ENCODE peak calls at places on chromosomes 4 and X, in six cellular contexts. One of them, this sample, is unnamed.

GRCh38 chr4:118760092-118760491 is 74.9 kb downstream of the METTL14 start:
- DNase-seq in A673: no peak
- DNase-seq in activated CD4-positive, alpha-beta memory T cell treated with anti-CD3 and anti-CD28 coated beads, Interleukin-2, amount 10 ng/mL, durations not matched to agents 7 days and 5 days: no peak
- DNase-seq in right atrium auricular region: no peak
- DNase-seq in IMR-90: no peak
- DNase-seq in HAP-1: no peak
- DNase-seq in this sample: no peak

GRCh38 chrX:10932842-10933440 is 178.2 kb upstream of the HCCS start:
- DNase-seq in A673: no peak
- DNase-seq in activated CD4-positive, alpha-beta memory T cell treated with anti-CD3 and anti-CD28 coated beads, Interleukin-2, amount 10 ng/mL, durations not matched to agents 7 days and 5 days: no peak
- DNase-seq in right atrium auricular region: no peak
- DNase-seq in IMR-90: peak
- DNase-seq in HAP-1: no peak
- DNase-seq in this sample: no peak

GRCh38 chrX:132292753-132293152 is 73.5 kb upstream of the RAP2C start:
- DNase-seq in A673: peak
- DNase-seq in activated CD4-positive, alpha-beta memory T cell treated with anti-CD3 and anti-CD28 coated beads, Interleukin-2, amount 10 ng/mL, durations not matched to agents 7 days and 5 days: peak
- DNase-seq in right atrium auricular region: no peak
- DNase-seq in IMR-90: peak
- DNase-seq in HAP-1: peak
- DNase-seq in this sample: peak

GRCh38 chrX:31181377-31182038 is 109.7 kb upstream of the FTHL17 start:
- DNase-seq in A673: no peak
- DNase-seq in activated CD4-positive, alpha-beta memory T cell treated with anti-CD3 and anti-CD28 coated beads, Interleukin-2, amount 10 ng/mL, durations not matched to agents 7 days and 5 days: no peak
- DNase-seq in right atrium auricular region: no peak
- DNase-seq in IMR-90: no peak
- DNase-seq in HAP-1: no peak
- DNase-seq in this sample: no peak

GRCh38 chr4:117965608-117966007 is 68.7 kb upstream of the NDST3 start:
- DNase-seq in A673: peak
- DNase-seq in activated CD4-positive, alpha-beta memory T cell treated with anti-CD3 and anti-CD28 coated beads, Interleukin-2, amount 10 ng/mL, durations not matched to agents 7 days and 5 days: no peak
- DNase-seq in right atrium auricular region: no peak
- DNase-seq in IMR-90: no peak
- DNase-seq in HAP-1: no peak
- DNase-seq in this sample: peak

GRCh38 chr4:81839347-81840042 is 367.8 kb upstream of the RASGEF1B start:
- DNase-seq in A673: no peak
- DNase-seq in activated CD4-positive, alpha-beta memory T cell treated with anti-CD3 and anti-CD28 coated beads, Interleukin-2, amount 10 ng/mL, durations not matched to agents 7 days and 5 days: no peak
- DNase-seq in right atrium auricular region: no peak
- DNase-seq in IMR-90: no peak
- DNase-seq in HAP-1: peak
- DNase-seq in this sample: no peak

GRCh38 chrX:128052303-128052702 is at the start of gene ACTRT1:
- DNase-seq in A673: no peak
- DNase-seq in activated CD4-positive, alpha-beta memory T cell treated with anti-CD3 and anti-CD28 coated beads, Interleukin-2, amount 10 ng/mL, durations not matched to agents 7 days and 5 days: no peak
- DNase-seq in right atrium auricular region: no peak
- DNase-seq in IMR-90: no peak
- DNase-seq in HAP-1: no peak
- DNase-seq in this sample: no peak

GRCh38 chr4:72055566-72055965 is 23.8 kb downstream of the NPFFR2 start:
- DNase-seq in A673: no peak
- DNase-seq in activated CD4-positive, alpha-beta memory T cell treated with anti-CD3 and anti-CD28 coated beads, Interleukin-2, amount 10 ng/mL, durations not matched to agents 7 days and 5 days: no peak
- DNase-seq in right atrium auricular region: no peak
- DNase-seq in IMR-90: no peak
- DNase-seq in HAP-1: no peak
- DNase-seq in this sample: no peak

GRCh38 chr4:151400343-151400742 is 8.6 kb upstream of the FHIP1A start:
- DNase-seq in A673: no peak
- DNase-seq in activated CD4-positive, alpha-beta memory T cell treated with anti-CD3 and anti-CD28 coated beads, Interleukin-2, amount 10 ng/mL, durations not matched to agents 7 days and 5 days: no peak
- DNase-seq in right atrium auricular region: no peak
- DNase-seq in IMR-90: no peak
- DNase-seq in HAP-1: no peak
- DNase-seq in this sample: no peak

GRCh38 chrX:46311581-46312120 is 233.6 kb downstream of the ZNF674 start:
- DNase-seq in A673: peak
- DNase-seq in activated CD4-positive, alpha-beta memory T cell treated with anti-CD3 and anti-CD28 coated beads, Interleukin-2, amount 10 ng/mL, durations not matched to agents 7 days and 5 days: no peak
- DNase-seq in right atrium auricular region: no peak
- DNase-seq in IMR-90: no peak
- DNase-seq in HAP-1: no peak
- DNase-seq in this sample: no peak

GRCh38 chr4:79445371-79445781 is 37.3 kb upstream of the GK2 start:
- DNase-seq in A673: peak
- DNase-seq in activated CD4-positive, alpha-beta memory T cell treated with anti-CD3 and anti-CD28 coated beads, Interleukin-2, amount 10 ng/mL, durations not matched to agents 7 days and 5 days: no peak
- DNase-seq in right atrium auricular region: no peak
- DNase-seq in IMR-90: no peak
- DNase-seq in HAP-1: no peak
- DNase-seq in this sample: no peak

GRCh38 chr4:52212751-52213150 is 161.6 kb downstream of the SPATA18 start:
- DNase-seq in A673: no peak
- DNase-seq in activated CD4-positive, alpha-beta memory T cell treated with anti-CD3 and anti-CD28 coated beads, Interleukin-2, amount 10 ng/mL, durations not matched to agents 7 days and 5 days: no peak
- DNase-seq in right atrium auricular region: no peak
- DNase-seq in IMR-90: no peak
- DNase-seq in HAP-1: no peak
- DNase-seq in this sample: no peak

GRCh38 chr4:138400528-138400927 is 158.4 kb upstream of the SLC7A11 start:
- DNase-seq in A673: no peak
- DNase-seq in activated CD4-positive, alpha-beta memory T cell treated with anti-CD3 and anti-CD28 coated beads, Interleukin-2, amount 10 ng/mL, durations not matched to agents 7 days and 5 days: no peak
- DNase-seq in right atrium auricular region: no peak
- DNase-seq in IMR-90: no peak
- DNase-seq in HAP-1: no peak
- DNase-seq in this sample: no peak

GRCh38 chr4:48180234-48180633 is 46.2 kb upstream of the TXK start:
- DNase-seq in A673: peak
- DNase-seq in activated CD4-positive, alpha-beta memory T cell treated with anti-CD3 and anti-CD28 coated beads, Interleukin-2, amount 10 ng/mL, durations not matched to agents 7 days and 5 days: no peak
- DNase-seq in right atrium auricular region: no peak
- DNase-seq in IMR-90: peak
- DNase-seq in HAP-1: no peak
- DNase-seq in this sample: no peak

GRCh38 chrX:100611951-100612350 is 24.7 kb downstream of the TSPAN6 start:
- DNase-seq in A673: no peak
- DNase-seq in activated CD4-positive, alpha-beta memory T cell treated with anti-CD3 and anti-CD28 coated beads, Interleukin-2, amount 10 ng/mL, durations not matched to agents 7 days and 5 days: no peak
- DNase-seq in right atrium auricular region: no peak
- DNase-seq in IMR-90: no peak
- DNase-seq in HAP-1: no peak
- DNase-seq in this sample: no peak

GRCh38 chr4:102787096-102787867 is 26.5 kb upstream of the MANBA start:
- DNase-seq in A673: peak
- DNase-seq in activated CD4-positive, alpha-beta memory T cell treated with anti-CD3 and anti-CD28 coated beads, Interleukin-2, amount 10 ng/mL, durations not matched to agents 7 days and 5 days: no peak
- DNase-seq in right atrium auricular region: no peak
- DNase-seq in IMR-90: peak
- DNase-seq in HAP-1: no peak
- DNase-seq in this sample: no peak

GRCh38 chr4:67702166-67702565 is 1.2 kb upstream of the UBA6 start:
- DNase-seq in A673: no peak
- DNase-seq in activated CD4-positive, alpha-beta memory T cell treated with anti-CD3 and anti-CD28 coated beads, Interleukin-2, amount 10 ng/mL, durations not matched to agents 7 days and 5 days: no peak
- DNase-seq in right atrium auricular region: no peak
- DNase-seq in IMR-90: no peak
- DNase-seq in HAP-1: no peak
- DNase-seq in this sample: no peak

GRCh38 chr4:23903859-23904438 is 14.1 kb upstream of the PPARGC1A start:
- DNase-seq in A673: no peak
- DNase-seq in activated CD4-positive, alpha-beta memory T cell treated with anti-CD3 and anti-CD28 coated beads, Interleukin-2, amount 10 ng/mL, durations not matched to agents 7 days and 5 days: no peak
- DNase-seq in right atrium auricular region: no peak
- DNase-seq in IMR-90: no peak
- DNase-seq in HAP-1: no peak
- DNase-seq in this sample: no peak

GRCh38 chr4:3702084-3702521 is 64.1 kb upstream of the ADRA2C start:
- DNase-seq in A673: no peak
- DNase-seq in activated CD4-positive, alpha-beta memory T cell treated with anti-CD3 and anti-CD28 coated beads, Interleukin-2, amount 10 ng/mL, durations not matched to agents 7 days and 5 days: no peak
- DNase-seq in right atrium auricular region: no peak
- DNase-seq in IMR-90: no peak
- DNase-seq in HAP-1: no peak
- DNase-seq in this sample: no peak

This sample was measured in activated CD4-positive, alpha-beta T cell treated with anti-CD3 and anti-CD28 coated beads, Interleukin-2, amount 10 ng/mL, durations not matched to agents 7 days and 5 days.